ENCODE peak calls at places on chromosomes 11 and 22, in seven cellular contexts. D is nucleus accumbens; V is ovary; U is GM23248; B is H7; X is GM03348; S is stimulated activated CD4-positive, alpha-beta T cell treated with anti-CD3 and anti-CD28 coated beads, Interleukin-4, amount 100 ng/mL, for 48 hours. T is an unnamed sample.

GRCh38 chr22:44395116-44396005 is 82.6 kb upstream of the SHISAL1 start:
- DNase-seq in D (no peak), V (peak), S (no peak), B (peak), X (no peak), U (no peak), T (no peak)

GRCh38 chr22:23067023-23067650 is 3.2 kb upstream of the GNAZ start:
- DNase-seq in V (peak), S (no peak), B (peak), X (no peak), U (no peak), D (no peak), T (no peak)

GRCh38 chr22:47210686-47211085 is 448.2 kb downstream of the TBC1D22A start:
- DNase-seq in X (no peak), V (no peak), S (no peak), B (no peak), U (no peak), D (no peak), T (no peak)

GRCh38 chr22:19761500-19762314 is 1.1 kb downstream of the TBX1 start:
- DNase-seq in S (no peak), X (peak), V (no peak), U (peak), B (peak), D (no peak), T (no peak)

GRCh38 chr11:85699957-85700741 is 14.2 kb upstream of the CCDC89 start:
- DNase-seq in U (no peak), X (no peak), B (no peak), V (no peak), D (no peak), S (no peak), T (no peak)

GRCh38 chr11:17479284-17480214 is 2.9 kb upstream of the ABCC8 start:
- DNase-seq in D (peak), V (no peak), U (peak), X (peak), B (peak), S (no peak), T (peak)

GRCh38 chr11:117037952-117038350 is 60.3 kb downstream of the SIK3 start:
- DNase-seq in S (no peak), U (no peak), B (no peak), X (no peak), V (no peak), D (no peak), T (no peak)

GRCh38 chr22:47548953-47549740 is 786.7 kb downstream of the TBC1D22A start:
- DNase-seq in U (no peak), D (no peak), B (no peak), S (no peak), X (no peak), V (no peak), T (no peak)

GRCh38 chr11:109033627-109034340 is 368.9 kb downstream of the DDX10 start:
- DNase-seq in S (no peak), U (peak), D (no peak), X (peak), B (no peak), V (no peak), T (no peak)

GRCh38 chr11:70861534-70861933 is 390.8 kb downstream of the SHANK2 start:
- DNase-seq in V (no peak), U (no peak), B (no peak), D (no peak), X (no peak), S (no peak), T (no peak)

T was measured in anterior cingulate cortex.